ENCODE peak calls at places on chromosomes 13 and 19, in six cellular contexts. M, Z, B, T, H and Y are unnamed samples.
A peak's percentile ranks its signal among the peaks of the same experiment; 100 is the strongest.

GRCh38 chr19:35266149-35266903 is 2.4 kb upstream of the USF2 start:
- DNase-seq in M (no peak), Z (no peak), B (no peak), T (no peak), H (no peak), Y (no peak)

GRCh38 chr13:29621401-29621800 is 25.9 kb upstream of the SLC7A1 start:
- DNase-seq in M (peak; percentile 24), Z (no peak), B (peak; percentile 84), T (peak; percentile 60), H (peak; percentile 46), Y (no peak)

GRCh38 chr13:110758195-110758594 is 44.7 kb downstream of the ING1 start:
- DNase-seq in M (no peak), Z (no peak), B (peak; percentile 53), T (peak; percentile 11), H (no peak), Y (peak; percentile 71)

GRCh38 chr13:108859202-108860012 is 230.0 kb downstream of the MYO16 start:
- DNase-seq in M (peak; percentile 76), Z (peak; percentile 18), B (peak; percentile 90), T (peak; percentile 76), H (no peak), Y (peak; percentile 95)

GRCh38 chr13:21894091-21894490 is 223.2 kb downstream of the FGF9 start:
- DNase-seq in M (no peak), Z (no peak), B (no peak), T (no peak), H (no peak), Y (no peak)

GRCh38 chr19:17972230-17972629 is 5.3 kb downstream of the KCNN1 start:
- DNase-seq in M (no peak), Z (no peak), B (no peak), T (no peak), H (no peak), Y (no peak)

GRCh38 chr13:40315416-40316064 is 350.9 kb downstream of the FOXO1 start:
- DNase-seq in M (no peak), Z (no peak), B (no peak), T (no peak), H (no peak), Y (no peak)

GRCh38 chr19:38395381-38396127 is 7.1 kb downstream of the SPRED3 start:
- DNase-seq in M (no peak), Z (no peak), B (no peak), T (no peak), H (no peak), Y (no peak)

GRCh38 chr19:58154287-58154678 is 3.7 kb upstream of the ZNF329 start:
- DNase-seq in M (no peak), Z (peak; percentile 59), B (peak; percentile 64), T (peak; percentile 16), H (peak; percentile 49), Y (peak; percentile 42)

GRCh38 chr19:48897181-48897580 is 1.4 kb downstream of the TULP2 start:
- DNase-seq in M (no peak), Z (no peak), B (no peak), T (no peak), H (no peak), Y (no peak)

GRCh38 chr13:57036290-57036689 is 104.4 kb upstream of the PRR20A start:
- DNase-seq in M (no peak), Z (no peak), B (no peak), T (no peak), H (no peak), Y (no peak)